ENCODE peak calls at places on chromosomes 4 and X, in six cellular contexts. One of them, this sample, is unnamed. For H3K4me1, the result is how much of the 10 kb centered on the place peaks cover.

GRCh38 chr4:24024597-24024996 is 134.8 kb upstream of the PPARGC1A start:
- DNase-seq in IMR-90: peak
- DNase-seq in sigmoid colon: no peak
- DNase-seq in uterus: no peak
- DNase-seq in psoas muscle: no peak
- DNase-seq in astrocyte: no peak
- DNase-seq in this sample: no peak

GRCh38 chr4:78768447-78769177 is 7.5 kb upstream of the BMP2K start:
- DNase-seq in IMR-90: peak
- DNase-seq in sigmoid colon: no peak
- DNase-seq in uterus: no peak
- DNase-seq in psoas muscle: no peak
- DNase-seq in astrocyte: no peak
- DNase-seq in this sample: no peak

GRCh38 chr4:40525811-40526598 is 103.7 kb downstream of the RBM47 start:
- DNase-seq in IMR-90: peak
- DNase-seq in sigmoid colon: no peak
- DNase-seq in uterus: peak
- DNase-seq in psoas muscle: no peak
- DNase-seq in astrocyte: peak
- DNase-seq in this sample: no peak

GRCh38 chr4:24533364-24533763 is 51.0 kb downstream of the DHX15 start:
- DNase-seq in IMR-90: peak
- DNase-seq in sigmoid colon: no peak
- DNase-seq in uterus: no peak
- DNase-seq in psoas muscle: no peak
- DNase-seq in astrocyte: no peak
- DNase-seq in this sample: no peak

GRCh38 chrX:115970718-115971117 is 199.8 kb upstream of the AGTR2 start:
- DNase-seq in IMR-90: no peak
- DNase-seq in sigmoid colon: no peak
- DNase-seq in uterus: no peak
- DNase-seq in psoas muscle: no peak
- DNase-seq in astrocyte: no peak
- DNase-seq in this sample: no peak

GRCh38 chr4:17142232-17142711 is 243.8 kb upstream of the LDB2 start:
- DNase-seq in IMR-90: peak
- DNase-seq in sigmoid colon: no peak
- DNase-seq in uterus: no peak
- DNase-seq in psoas muscle: no peak
- DNase-seq in astrocyte: peak
- DNase-seq in this sample: no peak

GRCh38 chr4:121182296-121182695 is 18.2 kb upstream of the TNIP3 start:
- DNase-seq in IMR-90: peak
- DNase-seq in sigmoid colon: no peak
- DNase-seq in uterus: no peak
- DNase-seq in psoas muscle: no peak
- DNase-seq in astrocyte: peak
- DNase-seq in this sample: peak

GRCh38 chrX:8783100-8784098 is 17.8 kb downstream of the FAM9A start:
- DNase-seq in IMR-90: peak
- DNase-seq in sigmoid colon: no peak
- DNase-seq in uterus: no peak
- DNase-seq in psoas muscle: no peak
- DNase-seq in astrocyte: no peak
- DNase-seq in this sample: peak

GRCh38 chr4:47824844-47825243 is 13.0 kb downstream of the CORIN start:
- DNase-seq in IMR-90: no peak
- DNase-seq in sigmoid colon: no peak
- DNase-seq in uterus: no peak
- DNase-seq in psoas muscle: peak
- DNase-seq in astrocyte: no peak
- DNase-seq in this sample: no peak

GRCh38 chr4:184163813-184164212 is 53.9 kb downstream of the ENPP6 start:
- DNase-seq in IMR-90: peak
- DNase-seq in sigmoid colon: no peak
- DNase-seq in uterus: peak
- DNase-seq in psoas muscle: no peak
- DNase-seq in astrocyte: no peak
- DNase-seq in this sample: peak

GRCh38 chr4:101125045-101125713 is 222.1 kb downstream of the PPP3CA start:
- DNase-seq in IMR-90: no peak
- DNase-seq in sigmoid colon: no peak
- DNase-seq in uterus: no peak
- DNase-seq in psoas muscle: no peak
- DNase-seq in astrocyte: no peak
- DNase-seq in this sample: no peak

GRCh38 chr4:101123231-101123630 is 224.1 kb downstream of the PPP3CA start:
- DNase-seq in IMR-90: no peak
- DNase-seq in sigmoid colon: no peak
- DNase-seq in uterus: no peak
- DNase-seq in psoas muscle: no peak
- DNase-seq in astrocyte: peak
- DNase-seq in this sample: no peak

GRCh38 chr4:101128473-101128872 is 218.9 kb downstream of the PPP3CA start:
- DNase-seq in IMR-90: no peak
- DNase-seq in sigmoid colon: no peak
- DNase-seq in uterus: no peak
- DNase-seq in psoas muscle: no peak
- DNase-seq in astrocyte: no peak
- DNase-seq in this sample: no peak

GRCh38 chr4:101126044-101126443 is 221.3 kb downstream of the PPP3CA start:
- DNase-seq in IMR-90: peak
- DNase-seq in sigmoid colon: no peak
- DNase-seq in uterus: no peak
- DNase-seq in psoas muscle: no peak
- DNase-seq in astrocyte: peak
- DNase-seq in this sample: no peak

DNA sequence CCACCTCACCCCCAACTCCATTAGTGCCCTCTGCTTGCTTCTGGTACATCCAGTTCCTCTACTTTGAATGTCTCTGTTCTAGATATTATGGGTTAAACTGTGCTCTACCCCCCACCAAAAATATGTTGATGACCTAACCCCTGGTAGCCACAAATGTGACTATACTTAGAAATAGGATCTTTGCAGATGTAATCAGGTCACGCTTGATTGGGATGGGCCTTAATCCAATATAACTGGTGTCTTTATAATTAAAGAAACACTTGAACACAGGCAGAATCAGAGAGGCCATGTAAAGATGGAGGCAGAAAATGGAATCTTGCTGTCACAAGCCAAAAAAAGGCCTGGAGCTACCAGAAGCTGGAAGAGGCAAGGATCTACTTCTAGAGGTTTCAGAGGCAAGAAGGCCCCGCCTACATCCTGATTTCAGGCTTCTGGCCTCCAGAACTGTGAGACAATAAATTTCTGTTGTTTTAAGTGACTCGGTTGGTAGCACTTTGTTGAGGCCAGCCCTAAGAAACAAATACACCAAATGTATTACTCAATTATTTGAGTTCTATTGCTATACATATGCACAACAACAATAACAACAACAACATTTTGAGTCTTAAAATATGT is 220.0 kb downstream of the PPP3CA start:
- DNase-seq in IMR-90: no peak
- DNase-seq in sigmoid colon: no peak
- DNase-seq in uterus: no peak
- DNase-seq in psoas muscle: no peak
- DNase-seq in astrocyte: no peak
- DNase-seq in this sample: no peak
- H3K27ac ChIP-seq in IMR-90: no peak
- H3K27ac ChIP-seq in sigmoid colon: no peak
- H3K27ac ChIP-seq in uterus: no peak
- H3K27ac ChIP-seq in psoas muscle: no peak
- H3K27ac ChIP-seq in astrocyte: no peak
- H3K27ac ChIP-seq in this sample: no peak

DNA sequence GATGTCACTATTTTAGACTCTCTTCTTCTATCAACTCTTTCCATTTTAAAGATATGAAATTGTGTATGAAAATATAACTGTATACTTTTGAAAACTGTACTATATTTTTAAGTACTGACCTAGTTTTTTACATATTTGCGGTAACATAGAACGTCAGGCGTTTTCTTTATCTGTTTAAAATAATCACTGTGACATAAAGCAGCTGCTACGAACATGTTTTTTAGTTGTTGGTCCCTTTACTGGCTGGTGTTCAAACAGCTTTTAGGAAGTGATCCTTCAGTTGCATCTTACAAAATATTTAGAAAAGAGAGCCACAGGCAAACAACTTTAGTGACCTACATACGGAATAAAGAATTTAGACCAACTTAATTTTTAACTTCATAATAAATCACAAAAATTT is 73.1 kb downstream of the METTL14 start:
- DNase-seq in IMR-90: peak
- DNase-seq in sigmoid colon: no peak
- DNase-seq in uterus: no peak
- DNase-seq in psoas muscle: no peak
- DNase-seq in astrocyte: no peak
- DNase-seq in this sample: peak
- H3K4me1 ChIP-seq in IMR-90: under half
- H3K4me1 ChIP-seq in sigmoid colon: half or more
- H3K4me1 ChIP-seq in uterus: under half
- H3K4me1 ChIP-seq in psoas muscle: under half
- H3K4me1 ChIP-seq in astrocyte: under half
- H3K4me1 ChIP-seq in this sample: half or more

GRCh38 chrX:49058794-49059193 is at the start of gene CCDC120:
- DNase-seq in IMR-90: no peak
- DNase-seq in sigmoid colon: no peak
- DNase-seq in uterus: no peak
- DNase-seq in psoas muscle: no peak
- DNase-seq in astrocyte: no peak
- DNase-seq in this sample: no peak
- H3K27ac ChIP-seq in IMR-90: no peak
- H3K27ac ChIP-seq in sigmoid colon: peak
- H3K27ac ChIP-seq in uterus: no peak
- H3K27ac ChIP-seq in psoas muscle: no peak
- H3K27ac ChIP-seq in astrocyte: no peak
- H3K27ac ChIP-seq in this sample: no peak

GRCh38 chrX:111216293-111216801 is 53.9 kb downstream of the CAPN6 start:
- DNase-seq in IMR-90: no peak
- DNase-seq in sigmoid colon: no peak
- DNase-seq in uterus: no peak
- DNase-seq in psoas muscle: no peak
- DNase-seq in astrocyte: no peak
- DNase-seq in this sample: no peak
- H3K4me1 ChIP-seq in IMR-90: under half
- H3K4me1 ChIP-seq in sigmoid colon: under half
- H3K4me1 ChIP-seq in uterus: under half
- H3K4me1 ChIP-seq in psoas muscle: under half
- H3K4me1 ChIP-seq in astrocyte: under half
- H3K4me1 ChIP-seq in this sample: under half

GRCh38 chr4:83556836-83557235 is 20.9 kb downstream of the GPAT3 start:
- DNase-seq in IMR-90: no peak
- DNase-seq in sigmoid colon: no peak
- DNase-seq in uterus: no peak
- DNase-seq in psoas muscle: no peak
- DNase-seq in astrocyte: no peak
- DNase-seq in this sample: no peak

GRCh38 chr4:83552924-83553323 is 17.0 kb downstream of the GPAT3 start:
- DNase-seq in IMR-90: peak
- DNase-seq in sigmoid colon: no peak
- DNase-seq in uterus: no peak
- DNase-seq in psoas muscle: no peak
- DNase-seq in astrocyte: peak
- DNase-seq in this sample: no peak

GRCh38 chr4:83556006-83556712 is 20.3 kb downstream of the GPAT3 start:
- DNase-seq in IMR-90: no peak
- DNase-seq in sigmoid colon: no peak
- DNase-seq in uterus: no peak
- DNase-seq in psoas muscle: no peak
- DNase-seq in astrocyte: peak
- DNase-seq in this sample: no peak

GRCh38 chr4:83548151-83548905 is 12.4 kb downstream of the GPAT3 start:
- DNase-seq in IMR-90: peak
- DNase-seq in sigmoid colon: peak
- DNase-seq in uterus: peak
- DNase-seq in psoas muscle: peak
- DNase-seq in astrocyte: peak
- DNase-seq in this sample: no peak

DNA sequence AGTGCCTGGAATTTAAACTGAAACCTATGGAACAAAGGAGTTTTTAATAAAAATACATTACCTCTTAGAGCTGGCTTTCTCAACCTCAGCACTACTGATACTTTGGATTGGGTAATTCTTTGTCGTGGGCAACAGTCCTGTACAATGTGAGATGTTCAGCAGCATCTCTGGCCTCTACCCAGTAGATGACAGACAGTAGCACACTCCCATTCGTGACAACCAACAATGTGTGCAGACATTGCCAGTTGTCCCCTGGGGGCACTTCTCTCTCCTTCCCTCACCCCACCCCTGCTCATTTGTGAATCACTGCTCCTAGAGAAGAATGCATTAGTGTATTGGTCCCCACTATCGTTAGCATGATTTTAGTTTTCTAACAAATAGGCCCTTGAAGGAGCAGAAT is 16.2 kb downstream of the GPAT3 start:
- DNase-seq in IMR-90: no peak
- DNase-seq in sigmoid colon: no peak
- DNase-seq in uterus: no peak
- DNase-seq in psoas muscle: no peak
- DNase-seq in astrocyte: no peak
- DNase-seq in this sample: no peak
- H3K27ac ChIP-seq in IMR-90: no peak
- H3K27ac ChIP-seq in sigmoid colon: no peak
- H3K27ac ChIP-seq in uterus: no peak
- H3K27ac ChIP-seq in psoas muscle: peak
- H3K27ac ChIP-seq in astrocyte: peak
- H3K27ac ChIP-seq in this sample: no peak

This sample was measured in Karpas-422.